ENCODE peak calls at places on chromosomes 16 and 17, in ten cellular contexts. One of them, this sample, is unnamed.

GRCh38 chr17:49862781-49863331 is 15.0 kb upstream of the TAC4 start:
- DNase-seq in CD8-positive, alpha-beta T cell: no peak
- DNase-seq in endothelial cell of umbilical vein: no peak
- DNase-seq in transverse colon: no peak
- DNase-seq in gastrocnemius medialis: no peak
- DNase-seq in thoracic aorta: no peak
- DNase-seq in CD4-positive, alpha-beta T cell: no peak
- DNase-seq in neural progenitor cell: no peak
- DNase-seq in suprapubic skin: no peak
- DNase-seq in mammary epithelial cell: no peak
- DNase-seq in this sample: no peak

GRCh38 chr17:41483991-41484826 is 3.3 kb upstream of the KRT35 start:
- DNase-seq in CD8-positive, alpha-beta T cell: no peak
- DNase-seq in endothelial cell of umbilical vein: no peak
- DNase-seq in transverse colon: no peak
- DNase-seq in gastrocnemius medialis: no peak
- DNase-seq in thoracic aorta: no peak
- DNase-seq in CD4-positive, alpha-beta T cell: no peak
- DNase-seq in neural progenitor cell: no peak
- DNase-seq in suprapubic skin: no peak
- DNase-seq in mammary epithelial cell: no peak
- DNase-seq in this sample: no peak

GRCh38 chr17:50871898-50872297 is 5.7 kb upstream of the TOB1 start:
- DNase-seq in CD8-positive, alpha-beta T cell: no peak
- DNase-seq in endothelial cell of umbilical vein: no peak
- DNase-seq in transverse colon: no peak
- DNase-seq in gastrocnemius medialis: no peak
- DNase-seq in thoracic aorta: no peak
- DNase-seq in CD4-positive, alpha-beta T cell: no peak
- DNase-seq in neural progenitor cell: no peak
- DNase-seq in suprapubic skin: no peak
- DNase-seq in mammary epithelial cell: no peak
- DNase-seq in this sample: no peak

GRCh38 chr17:3796110-3796821 is 4.7 kb downstream of the ITGAE start:
- DNase-seq in CD8-positive, alpha-beta T cell: peak; percentile 76
- DNase-seq in endothelial cell of umbilical vein: no peak
- DNase-seq in transverse colon: peak; percentile 57
- DNase-seq in gastrocnemius medialis: no peak
- DNase-seq in thoracic aorta: no peak
- DNase-seq in CD4-positive, alpha-beta T cell: peak; percentile 55
- DNase-seq in neural progenitor cell: no peak
- DNase-seq in suprapubic skin: no peak
- DNase-seq in mammary epithelial cell: no peak
- DNase-seq in this sample: peak; percentile 91

GRCh38 chr16:66840883-66841282 is 3.3 kb upstream of the CA7 start:
- DNase-seq in CD8-positive, alpha-beta T cell: no peak
- DNase-seq in endothelial cell of umbilical vein: no peak
- DNase-seq in transverse colon: no peak
- DNase-seq in gastrocnemius medialis: no peak
- DNase-seq in thoracic aorta: no peak
- DNase-seq in CD4-positive, alpha-beta T cell: no peak
- DNase-seq in neural progenitor cell: no peak
- DNase-seq in suprapubic skin: no peak
- DNase-seq in mammary epithelial cell: no peak
- DNase-seq in this sample: no peak

GRCh38 chr17:38912221-38912813 is 13.1 kb upstream of the LASP1NB start:
- DNase-seq in CD8-positive, alpha-beta T cell: no peak
- DNase-seq in endothelial cell of umbilical vein: no peak
- DNase-seq in transverse colon: peak; percentile 50
- DNase-seq in gastrocnemius medialis: no peak
- DNase-seq in thoracic aorta: no peak
- DNase-seq in CD4-positive, alpha-beta T cell: no peak
- DNase-seq in neural progenitor cell: no peak
- DNase-seq in suprapubic skin: peak; percentile 68
- DNase-seq in mammary epithelial cell: no peak
- DNase-seq in this sample: no peak

GRCh38 chr17:81030726-81031570 is 4.0 kb upstream of the BAIAP2 start:
- DNase-seq in CD8-positive, alpha-beta T cell: no peak
- DNase-seq in endothelial cell of umbilical vein: peak; percentile 32
- DNase-seq in transverse colon: peak; percentile 70
- DNase-seq in gastrocnemius medialis: no peak
- DNase-seq in thoracic aorta: no peak
- DNase-seq in CD4-positive, alpha-beta T cell: no peak
- DNase-seq in neural progenitor cell: no peak
- DNase-seq in suprapubic skin: no peak
- DNase-seq in mammary epithelial cell: no peak
- DNase-seq in this sample: no peak

GRCh38 chr17:38457577-38458371 is 29.5 kb downstream of the ARHGAP23 start:
- DNase-seq in CD8-positive, alpha-beta T cell: no peak
- DNase-seq in endothelial cell of umbilical vein: no peak
- DNase-seq in transverse colon: no peak
- DNase-seq in gastrocnemius medialis: no peak
- DNase-seq in thoracic aorta: no peak
- DNase-seq in CD4-positive, alpha-beta T cell: no peak
- DNase-seq in neural progenitor cell: no peak
- DNase-seq in suprapubic skin: no peak
- DNase-seq in mammary epithelial cell: no peak
- DNase-seq in this sample: no peak

GRCh38 chr16:200388-200787 is 20.1 kb downstream of the HBQ1 start:
- DNase-seq in CD8-positive, alpha-beta T cell: no peak
- DNase-seq in endothelial cell of umbilical vein: no peak
- DNase-seq in transverse colon: no peak
- DNase-seq in gastrocnemius medialis: no peak
- DNase-seq in thoracic aorta: no peak
- DNase-seq in CD4-positive, alpha-beta T cell: no peak
- DNase-seq in neural progenitor cell: no peak
- DNase-seq in suprapubic skin: no peak
- DNase-seq in mammary epithelial cell: peak; percentile 44
- DNase-seq in this sample: no peak

GRCh38 chr16:35745821-35746248 is 2286.4 kb downstream of the TP53TG3F start:
- DNase-seq in CD8-positive, alpha-beta T cell: no peak
- DNase-seq in endothelial cell of umbilical vein: no peak
- DNase-seq in transverse colon: no peak
- DNase-seq in gastrocnemius medialis: no peak
- DNase-seq in thoracic aorta: no peak
- DNase-seq in CD4-positive, alpha-beta T cell: no peak
- DNase-seq in neural progenitor cell: no peak
- DNase-seq in suprapubic skin: peak; percentile 69
- DNase-seq in mammary epithelial cell: no peak
- DNase-seq in this sample: no peak
- H3K9me3 ChIP-seq in CD8-positive, alpha-beta T cell: peaks cover 3% of the 10 kb centered on the region
- H3K9me3 ChIP-seq in endothelial cell of umbilical vein: peaks cover 2% of the 10 kb centered on the region
- H3K9me3 ChIP-seq in transverse colon: peaks cover 3% of the 10 kb centered on the region
- H3K9me3 ChIP-seq in gastrocnemius medialis: no peaks in the 10 kb centered on the region
- H3K9me3 ChIP-seq in thoracic aorta: no peaks in the 10 kb centered on the region
- H3K9me3 ChIP-seq in CD4-positive, alpha-beta T cell: peaks cover 57% of the 10 kb centered on the region
- H3K9me3 ChIP-seq in neural progenitor cell: peaks cover 3% of the 10 kb centered on the region
- H3K9me3 ChIP-seq in suprapubic skin: peaks cover 12% of the 10 kb centered on the region
- H3K9me3 ChIP-seq in mammary epithelial cell: peaks cover 21% of the 10 kb centered on the region
- H3K9me3 ChIP-seq in this sample: peaks cover 12% of the 10 kb centered on the region

GRCh38 chr16:56297684-56298083 is 106.4 kb downstream of the GNAO1 start:
- DNase-seq in CD8-positive, alpha-beta T cell: no peak
- DNase-seq in endothelial cell of umbilical vein: no peak
- DNase-seq in transverse colon: no peak
- DNase-seq in gastrocnemius medialis: no peak
- DNase-seq in thoracic aorta: no peak
- DNase-seq in CD4-positive, alpha-beta T cell: no peak
- DNase-seq in neural progenitor cell: no peak
- DNase-seq in suprapubic skin: no peak
- DNase-seq in mammary epithelial cell: no peak
- DNase-seq in this sample: no peak

GRCh38 chr16:56295059-56295673 is 103.9 kb downstream of the GNAO1 start:
- DNase-seq in CD8-positive, alpha-beta T cell: no peak
- DNase-seq in endothelial cell of umbilical vein: no peak
- DNase-seq in transverse colon: no peak
- DNase-seq in gastrocnemius medialis: no peak
- DNase-seq in thoracic aorta: no peak
- DNase-seq in CD4-positive, alpha-beta T cell: no peak
- DNase-seq in neural progenitor cell: no peak
- DNase-seq in suprapubic skin: no peak
- DNase-seq in mammary epithelial cell: no peak
- DNase-seq in this sample: peak; percentile 42

GRCh38 chr16:56294599-56294998 is 103.3 kb downstream of the GNAO1 start:
- DNase-seq in CD8-positive, alpha-beta T cell: no peak
- DNase-seq in endothelial cell of umbilical vein: no peak
- DNase-seq in transverse colon: no peak
- DNase-seq in gastrocnemius medialis: no peak
- DNase-seq in thoracic aorta: no peak
- DNase-seq in CD4-positive, alpha-beta T cell: no peak
- DNase-seq in neural progenitor cell: no peak
- DNase-seq in suprapubic skin: no peak
- DNase-seq in mammary epithelial cell: peak; percentile 34
- DNase-seq in this sample: no peak

GRCh38 chr16:56294014-56294413 is 102.7 kb downstream of the GNAO1 start:
- DNase-seq in CD8-positive, alpha-beta T cell: no peak
- DNase-seq in endothelial cell of umbilical vein: no peak
- DNase-seq in transverse colon: no peak
- DNase-seq in gastrocnemius medialis: no peak
- DNase-seq in thoracic aorta: no peak
- DNase-seq in CD4-positive, alpha-beta T cell: no peak
- DNase-seq in neural progenitor cell: no peak
- DNase-seq in suprapubic skin: no peak
- DNase-seq in mammary epithelial cell: no peak
- DNase-seq in this sample: peak; percentile 23

DNA sequence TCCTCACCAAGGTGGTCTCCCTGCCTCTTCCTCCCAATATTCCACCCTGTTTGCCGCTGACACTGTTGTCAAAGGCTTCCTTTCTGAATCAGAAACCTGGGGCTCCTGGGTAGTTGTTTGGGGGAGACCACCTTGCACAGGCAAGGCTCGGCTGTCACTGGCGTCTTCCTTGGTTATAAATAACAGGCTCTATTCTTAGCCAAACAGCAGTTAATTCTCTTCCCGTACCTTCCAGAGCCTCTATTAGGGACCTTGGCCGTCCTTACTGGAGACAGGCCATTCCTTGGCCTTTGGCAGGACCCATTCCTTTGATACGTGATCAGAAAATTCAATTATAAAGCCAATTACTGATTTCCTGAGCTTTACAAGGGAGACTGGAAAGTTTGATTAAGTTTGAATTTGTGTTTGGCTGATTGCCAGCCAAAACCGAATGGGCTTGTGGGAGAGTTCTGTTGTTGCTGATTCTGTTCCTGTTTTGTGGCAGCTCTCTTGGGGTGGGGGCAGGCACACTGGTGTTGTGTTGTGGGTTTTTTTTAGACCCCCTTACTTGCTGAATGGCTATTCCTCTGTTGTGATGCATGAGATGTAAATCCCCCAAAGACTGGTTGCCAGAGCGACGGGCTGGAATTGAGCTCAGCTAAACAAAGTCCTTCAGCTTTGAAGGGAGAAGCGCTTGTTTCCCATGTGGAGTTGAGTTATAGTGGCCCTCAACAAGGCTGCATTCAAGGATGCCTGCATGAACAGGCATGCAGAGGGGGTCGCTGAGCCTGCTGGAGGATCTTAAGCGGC is 104.6 kb downstream of the GNAO1 start:
- DNase-seq in CD8-positive, alpha-beta T cell: no peak
- DNase-seq in endothelial cell of umbilical vein: no peak
- DNase-seq in transverse colon: no peak
- DNase-seq in gastrocnemius medialis: no peak
- DNase-seq in thoracic aorta: no peak
- DNase-seq in CD4-positive, alpha-beta T cell: no peak
- DNase-seq in neural progenitor cell: peak; percentile 57
- DNase-seq in suprapubic skin: no peak
- DNase-seq in mammary epithelial cell: no peak
- DNase-seq in this sample: no peak
- TF ChIP-seq CTCF in CD8-positive, alpha-beta T cell: no peak
- TF ChIP-seq CTCF in endothelial cell of umbilical vein: no peak
- TF ChIP-seq CTCF in transverse colon: no peak
- TF ChIP-seq CTCF in gastrocnemius medialis: no peak
- TF ChIP-seq CTCF in thoracic aorta: no peak
- TF ChIP-seq CTCF in CD4-positive, alpha-beta T cell: no peak
- TF ChIP-seq CTCF in neural progenitor cell: no peak
- TF ChIP-seq CTCF in suprapubic skin: no peak
- TF ChIP-seq CTCF in mammary epithelial cell: no peak
- TF ChIP-seq CTCF in this sample: no peak

DNA sequence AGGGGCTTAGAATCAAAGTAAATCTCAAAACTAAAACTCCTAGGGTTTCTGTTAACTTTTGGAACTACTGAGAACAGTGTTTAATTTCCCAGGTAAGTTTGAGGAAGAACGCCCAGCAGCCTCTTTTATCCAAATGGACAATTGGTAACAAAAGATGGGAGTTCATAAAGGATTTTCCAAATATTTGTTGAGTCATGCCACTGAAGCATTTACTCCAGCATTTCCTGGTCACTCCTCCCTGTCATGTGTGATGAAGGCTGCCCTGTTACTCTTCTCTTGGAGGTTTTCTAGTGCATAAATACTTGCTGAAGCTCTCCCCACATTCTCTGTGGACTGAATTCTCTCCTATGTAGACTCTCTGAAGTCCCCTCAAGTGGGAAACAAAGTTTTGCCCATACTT is 16.5 kb downstream of the ZNF75A start:
- DNase-seq in CD8-positive, alpha-beta T cell: no peak
- DNase-seq in endothelial cell of umbilical vein: no peak
- DNase-seq in transverse colon: no peak
- DNase-seq in gastrocnemius medialis: no peak
- DNase-seq in thoracic aorta: no peak
- DNase-seq in CD4-positive, alpha-beta T cell: no peak
- DNase-seq in neural progenitor cell: no peak
- DNase-seq in suprapubic skin: no peak
- DNase-seq in mammary epithelial cell: no peak
- DNase-seq in this sample: no peak
- H3K9me3 ChIP-seq in CD8-positive, alpha-beta T cell: peaks cover 48% of the 10 kb centered on the region
- H3K9me3 ChIP-seq in endothelial cell of umbilical vein: peaks cover 19% of the 10 kb centered on the region
- H3K9me3 ChIP-seq in transverse colon: peaks cover 75% of the 10 kb centered on the region
- H3K9me3 ChIP-seq in gastrocnemius medialis: peaks cover 50% of the 10 kb centered on the region
- H3K9me3 ChIP-seq in thoracic aorta: peaks cover 69% of the 10 kb centered on the region
- H3K9me3 ChIP-seq in CD4-positive, alpha-beta T cell: peaks cover 63% of the 10 kb centered on the region
- H3K9me3 ChIP-seq in neural progenitor cell: peaks cover 35% of the 10 kb centered on the region
- H3K9me3 ChIP-seq in suprapubic skin: peaks cover 65% of the 10 kb centered on the region
- H3K9me3 ChIP-seq in mammary epithelial cell: peaks cover 35% of the 10 kb centered on the region
- H3K9me3 ChIP-seq in this sample: peaks cover 11% of the 10 kb centered on the region

DNA sequence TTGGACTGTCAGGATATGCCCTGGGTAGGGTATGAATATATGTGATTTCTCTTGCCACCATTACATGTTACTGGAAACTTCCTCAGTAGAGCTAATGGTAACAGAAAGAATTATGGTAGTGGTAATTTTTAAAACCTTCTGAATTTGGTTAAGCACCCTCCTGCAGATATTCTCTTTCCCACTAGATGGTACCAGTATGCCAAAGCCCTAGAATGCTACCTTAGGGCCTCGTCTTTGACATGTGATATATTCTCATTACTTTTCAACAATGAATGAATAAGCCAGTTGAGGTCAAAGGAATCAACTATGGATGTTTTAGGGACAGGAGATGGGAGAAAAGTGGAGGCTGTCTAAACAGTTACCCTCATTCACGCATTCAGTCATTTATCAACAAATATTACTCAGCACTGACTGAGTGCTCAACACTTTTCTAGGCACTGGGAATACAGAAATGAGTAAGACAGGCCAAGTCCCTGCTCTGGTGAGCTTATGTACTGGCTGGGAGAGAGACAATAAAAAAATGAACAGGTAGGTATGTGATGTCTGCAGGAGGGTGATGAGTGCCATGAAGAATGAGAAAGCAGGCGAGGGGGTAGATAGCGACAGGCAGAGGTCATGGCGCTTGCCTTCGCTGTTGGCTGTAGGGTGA is 14.7 kb downstream of the CDH13 start:
- DNase-seq in CD8-positive, alpha-beta T cell: no peak
- DNase-seq in endothelial cell of umbilical vein: peak; percentile 55
- DNase-seq in transverse colon: no peak
- DNase-seq in gastrocnemius medialis: no peak
- DNase-seq in thoracic aorta: no peak
- DNase-seq in CD4-positive, alpha-beta T cell: no peak
- DNase-seq in neural progenitor cell: no peak
- DNase-seq in suprapubic skin: no peak
- DNase-seq in mammary epithelial cell: peak; percentile 26
- DNase-seq in this sample: no peak
- TF ChIP-seq CTCF in CD8-positive, alpha-beta T cell: peak; percentile 39
- TF ChIP-seq CTCF in endothelial cell of umbilical vein: peak; percentile 24
- TF ChIP-seq CTCF in transverse colon: no peak
- TF ChIP-seq CTCF in gastrocnemius medialis: peak; percentile 17
- TF ChIP-seq CTCF in thoracic aorta: no peak
- TF ChIP-seq CTCF in CD4-positive, alpha-beta T cell: peak; percentile 45
- TF ChIP-seq CTCF in neural progenitor cell: peak; percentile 39
- TF ChIP-seq CTCF in suprapubic skin: peak; percentile 9
- TF ChIP-seq CTCF in mammary epithelial cell: peak; percentile 62
- TF ChIP-seq CTCF in this sample: no peak

This sample was measured in Peyer's patch.